ENCODE peak calls at places on chromosomes 5 and 9, in eight cellular contexts. One of them, this sample, is unnamed.

GRCh38 chr9:93116049-93116961 is 17.7 kb downstream of the NINJ1 start:
- DNase-seq in head of caudate nucleus: peak
- DNase-seq in stimulated activated CD8-positive, alpha-beta memory T cell treated with anti-CD3 and anti-CD28 coated beads, Interleukin-15, amount 100 ng/mL, for 4 hours: no peak
- DNase-seq in NCI-H345: no peak
- DNase-seq in left kidney: no peak
- DNase-seq in thoracic aorta: no peak
- DNase-seq in COR-L47: no peak
- DNase-seq in activated T-helper 1 cell treated with anti-CD3 and anti-CD28 coated beads, Interleukin-12 subunit alpha, Interleukin-12 subunit beta, Interleukin-2, Interleukin-4 antibody, amounts not matched to agents 30 ng/mL and 10 ng/mL and 1 ng/mL, durations not matched to agents 14 hours and 24 hours and 36 hours: no peak
- DNase-seq in this sample: no peak

GRCh38 chr5:151171521-151171920 is 13.9 kb upstream of the ANXA6 start:
- DNase-seq in left kidney: no peak
- DNase-seq in activated T-helper 1 cell treated with anti-CD3 and anti-CD28 coated beads, Interleukin-12 subunit alpha, Interleukin-12 subunit beta, Interleukin-2, Interleukin-4 antibody, amounts not matched to agents 30 ng/mL and 10 ng/mL and 1 ng/mL, durations not matched to agents 14 hours and 24 hours and 36 hours: no peak
- DNase-seq in NCI-H345: no peak
- DNase-seq in COR-L47: no peak
- DNase-seq in stimulated activated CD8-positive, alpha-beta memory T cell treated with anti-CD3 and anti-CD28 coated beads, Interleukin-15, amount 100 ng/mL, for 4 hours: no peak
- DNase-seq in thoracic aorta: no peak
- DNase-seq in head of caudate nucleus: no peak
- DNase-seq in this sample: no peak

GRCh38 chr9:69411931-69412740 is 87.1 kb downstream of the ENTREP1 start:
- DNase-seq in head of caudate nucleus: no peak
- DNase-seq in stimulated activated CD8-positive, alpha-beta memory T cell treated with anti-CD3 and anti-CD28 coated beads, Interleukin-15, amount 100 ng/mL, for 4 hours: no peak
- DNase-seq in COR-L47: no peak
- DNase-seq in left kidney: no peak
- DNase-seq in activated T-helper 1 cell treated with anti-CD3 and anti-CD28 coated beads, Interleukin-12 subunit alpha, Interleukin-12 subunit beta, Interleukin-2, Interleukin-4 antibody, amounts not matched to agents 30 ng/mL and 10 ng/mL and 1 ng/mL, durations not matched to agents 14 hours and 24 hours and 36 hours: no peak
- DNase-seq in thoracic aorta: no peak
- DNase-seq in NCI-H345: no peak
- DNase-seq in this sample: no peak

GRCh38 chr9:129628709-129629108 is 2.7 kb downstream of the NTMT1 start:
- DNase-seq in head of caudate nucleus: no peak
- DNase-seq in activated T-helper 1 cell treated with anti-CD3 and anti-CD28 coated beads, Interleukin-12 subunit alpha, Interleukin-12 subunit beta, Interleukin-2, Interleukin-4 antibody, amounts not matched to agents 30 ng/mL and 10 ng/mL and 1 ng/mL, durations not matched to agents 14 hours and 24 hours and 36 hours: no peak
- DNase-seq in COR-L47: no peak
- DNase-seq in stimulated activated CD8-positive, alpha-beta memory T cell treated with anti-CD3 and anti-CD28 coated beads, Interleukin-15, amount 100 ng/mL, for 4 hours: no peak
- DNase-seq in NCI-H345: no peak
- DNase-seq in left kidney: no peak
- DNase-seq in thoracic aorta: no peak
- DNase-seq in this sample: no peak

GRCh38 chr9:128575921-128576320 is 23.5 kb downstream of the SPTAN1 start:
- DNase-seq in NCI-H345: no peak
- DNase-seq in head of caudate nucleus: no peak
- DNase-seq in thoracic aorta: no peak
- DNase-seq in stimulated activated CD8-positive, alpha-beta memory T cell treated with anti-CD3 and anti-CD28 coated beads, Interleukin-15, amount 100 ng/mL, for 4 hours: no peak
- DNase-seq in COR-L47: no peak
- DNase-seq in activated T-helper 1 cell treated with anti-CD3 and anti-CD28 coated beads, Interleukin-12 subunit alpha, Interleukin-12 subunit beta, Interleukin-2, Interleukin-4 antibody, amounts not matched to agents 30 ng/mL and 10 ng/mL and 1 ng/mL, durations not matched to agents 14 hours and 24 hours and 36 hours: no peak
- DNase-seq in left kidney: no peak
- DNase-seq in this sample: no peak

GRCh38 chr9:121156263-121156731 is 45.4 kb downstream of the RAB14 start:
- DNase-seq in activated T-helper 1 cell treated with anti-CD3 and anti-CD28 coated beads, Interleukin-12 subunit alpha, Interleukin-12 subunit beta, Interleukin-2, Interleukin-4 antibody, amounts not matched to agents 30 ng/mL and 10 ng/mL and 1 ng/mL, durations not matched to agents 14 hours and 24 hours and 36 hours: peak
- DNase-seq in COR-L47: no peak
- DNase-seq in head of caudate nucleus: no peak
- DNase-seq in left kidney: no peak
- DNase-seq in stimulated activated CD8-positive, alpha-beta memory T cell treated with anti-CD3 and anti-CD28 coated beads, Interleukin-15, amount 100 ng/mL, for 4 hours: no peak
- DNase-seq in NCI-H345: no peak
- DNase-seq in thoracic aorta: no peak
- DNase-seq in this sample: no peak

GRCh38 chr5:178839319-178839704 is 20.4 kb upstream of the ZNF354B start:
- DNase-seq in thoracic aorta: no peak
- DNase-seq in NCI-H345: peak
- DNase-seq in stimulated activated CD8-positive, alpha-beta memory T cell treated with anti-CD3 and anti-CD28 coated beads, Interleukin-15, amount 100 ng/mL, for 4 hours: no peak
- DNase-seq in left kidney: peak
- DNase-seq in activated T-helper 1 cell treated with anti-CD3 and anti-CD28 coated beads, Interleukin-12 subunit alpha, Interleukin-12 subunit beta, Interleukin-2, Interleukin-4 antibody, amounts not matched to agents 30 ng/mL and 10 ng/mL and 1 ng/mL, durations not matched to agents 14 hours and 24 hours and 36 hours: peak
- DNase-seq in COR-L47: peak
- DNase-seq in head of caudate nucleus: peak
- DNase-seq in this sample: peak

GRCh38 chr9:114372971-114373591 is 14.7 kb downstream of the AKNA start:
- DNase-seq in stimulated activated CD8-positive, alpha-beta memory T cell treated with anti-CD3 and anti-CD28 coated beads, Interleukin-15, amount 100 ng/mL, for 4 hours: peak
- DNase-seq in head of caudate nucleus: peak
- DNase-seq in thoracic aorta: no peak
- DNase-seq in activated T-helper 1 cell treated with anti-CD3 and anti-CD28 coated beads, Interleukin-12 subunit alpha, Interleukin-12 subunit beta, Interleukin-2, Interleukin-4 antibody, amounts not matched to agents 30 ng/mL and 10 ng/mL and 1 ng/mL, durations not matched to agents 14 hours and 24 hours and 36 hours: peak
- DNase-seq in left kidney: peak
- DNase-seq in COR-L47: no peak
- DNase-seq in NCI-H345: no peak
- DNase-seq in this sample: no peak

GRCh38 chr9:91421022-91421765 is 2.4 kb downstream of the NFIL3 start:
- DNase-seq in thoracic aorta: no peak
- DNase-seq in stimulated activated CD8-positive, alpha-beta memory T cell treated with anti-CD3 and anti-CD28 coated beads, Interleukin-15, amount 100 ng/mL, for 4 hours: no peak
- DNase-seq in activated T-helper 1 cell treated with anti-CD3 and anti-CD28 coated beads, Interleukin-12 subunit alpha, Interleukin-12 subunit beta, Interleukin-2, Interleukin-4 antibody, amounts not matched to agents 30 ng/mL and 10 ng/mL and 1 ng/mL, durations not matched to agents 14 hours and 24 hours and 36 hours: no peak
- DNase-seq in left kidney: peak
- DNase-seq in head of caudate nucleus: no peak
- DNase-seq in COR-L47: no peak
- DNase-seq in NCI-H345: no peak
- DNase-seq in this sample: no peak

GRCh38 chr9:16321461-16322119 is 548.9 kb downstream of the BNC2 start:
- DNase-seq in COR-L47: no peak
- DNase-seq in head of caudate nucleus: peak
- DNase-seq in stimulated activated CD8-positive, alpha-beta memory T cell treated with anti-CD3 and anti-CD28 coated beads, Interleukin-15, amount 100 ng/mL, for 4 hours: no peak
- DNase-seq in thoracic aorta: peak
- DNase-seq in activated T-helper 1 cell treated with anti-CD3 and anti-CD28 coated beads, Interleukin-12 subunit alpha, Interleukin-12 subunit beta, Interleukin-2, Interleukin-4 antibody, amounts not matched to agents 30 ng/mL and 10 ng/mL and 1 ng/mL, durations not matched to agents 14 hours and 24 hours and 36 hours: no peak
- DNase-seq in left kidney: no peak
- DNase-seq in NCI-H345: no peak
- DNase-seq in this sample: no peak

GRCh38 chr5:65760504-65761275 is 38.7 kb downstream of the NLN start:
- DNase-seq in COR-L47: peak
- DNase-seq in left kidney: no peak
- DNase-seq in activated T-helper 1 cell treated with anti-CD3 and anti-CD28 coated beads, Interleukin-12 subunit alpha, Interleukin-12 subunit beta, Interleukin-2, Interleukin-4 antibody, amounts not matched to agents 30 ng/mL and 10 ng/mL and 1 ng/mL, durations not matched to agents 14 hours and 24 hours and 36 hours: peak
- DNase-seq in head of caudate nucleus: peak
- DNase-seq in thoracic aorta: no peak
- DNase-seq in NCI-H345: peak
- DNase-seq in stimulated activated CD8-positive, alpha-beta memory T cell treated with anti-CD3 and anti-CD28 coated beads, Interleukin-15, amount 100 ng/mL, for 4 hours: peak
- DNase-seq in this sample: peak

GRCh38 chr5:175253597-175253996 is 190.4 kb downstream of the DRD1 start:
- DNase-seq in COR-L47: no peak
- DNase-seq in left kidney: no peak
- DNase-seq in thoracic aorta: no peak
- DNase-seq in NCI-H345: no peak
- DNase-seq in activated T-helper 1 cell treated with anti-CD3 and anti-CD28 coated beads, Interleukin-12 subunit alpha, Interleukin-12 subunit beta, Interleukin-2, Interleukin-4 antibody, amounts not matched to agents 30 ng/mL and 10 ng/mL and 1 ng/mL, durations not matched to agents 14 hours and 24 hours and 36 hours: no peak
- DNase-seq in stimulated activated CD8-positive, alpha-beta memory T cell treated with anti-CD3 and anti-CD28 coated beads, Interleukin-15, amount 100 ng/mL, for 4 hours: no peak
- DNase-seq in head of caudate nucleus: no peak
- DNase-seq in this sample: no peak

GRCh38 chr5:94725142-94725541 is 106.7 kb downstream of the SLF1 start:
- DNase-seq in activated T-helper 1 cell treated with anti-CD3 and anti-CD28 coated beads, Interleukin-12 subunit alpha, Interleukin-12 subunit beta, Interleukin-2, Interleukin-4 antibody, amounts not matched to agents 30 ng/mL and 10 ng/mL and 1 ng/mL, durations not matched to agents 14 hours and 24 hours and 36 hours: no peak
- DNase-seq in NCI-H345: no peak
- DNase-seq in stimulated activated CD8-positive, alpha-beta memory T cell treated with anti-CD3 and anti-CD28 coated beads, Interleukin-15, amount 100 ng/mL, for 4 hours: no peak
- DNase-seq in COR-L47: no peak
- DNase-seq in thoracic aorta: no peak
- DNase-seq in left kidney: no peak
- DNase-seq in head of caudate nucleus: no peak
- DNase-seq in this sample: no peak

GRCh38 chr9:138071292-138071691 is 193.7 kb downstream of the CACNA1B start:
- DNase-seq in left kidney: no peak
- DNase-seq in activated T-helper 1 cell treated with anti-CD3 and anti-CD28 coated beads, Interleukin-12 subunit alpha, Interleukin-12 subunit beta, Interleukin-2, Interleukin-4 antibody, amounts not matched to agents 30 ng/mL and 10 ng/mL and 1 ng/mL, durations not matched to agents 14 hours and 24 hours and 36 hours: no peak
- DNase-seq in thoracic aorta: no peak
- DNase-seq in COR-L47: no peak
- DNase-seq in head of caudate nucleus: no peak
- DNase-seq in NCI-H345: no peak
- DNase-seq in stimulated activated CD8-positive, alpha-beta memory T cell treated with anti-CD3 and anti-CD28 coated beads, Interleukin-15, amount 100 ng/mL, for 4 hours: no peak
- DNase-seq in this sample: no peak

GRCh38 chr5:31531543-31531887 is 378 bp downstream of the DROSHA start:
- DNase-seq in left kidney: peak
- DNase-seq in stimulated activated CD8-positive, alpha-beta memory T cell treated with anti-CD3 and anti-CD28 coated beads, Interleukin-15, amount 100 ng/mL, for 4 hours: no peak
- DNase-seq in NCI-H345: peak
- DNase-seq in head of caudate nucleus: peak
- DNase-seq in thoracic aorta: no peak
- DNase-seq in COR-L47: no peak
- DNase-seq in activated T-helper 1 cell treated with anti-CD3 and anti-CD28 coated beads, Interleukin-12 subunit alpha, Interleukin-12 subunit beta, Interleukin-2, Interleukin-4 antibody, amounts not matched to agents 30 ng/mL and 10 ng/mL and 1 ng/mL, durations not matched to agents 14 hours and 24 hours and 36 hours: no peak
- DNase-seq in this sample: peak

This sample was measured in NCI-H774.